ENCODE peak calls at places on chromosomes 2 and 18, in seven cellular contexts. K is cardiac fibroblast, X is upper lobe of right lung, L is mammary epithelial cell, U is glutamatergic neuron, V is spleen, Q is Calu3. R is an unnamed sample.

GRCh38 chr2:189168876-189169499 is 10.6 kb downstream of the COL5A2 start:
- DNase-seq in X (no peak), K (peak), U (no peak), V (no peak), Q (no peak), L (no peak), R (no peak)

GRCh38 chr18:59547691-59548182 is 149.5 kb downstream of the CCBE1 start:
- DNase-seq in K (peak), X (no peak), L (peak), U (no peak), Q (no peak), V (no peak), R (no peak)

GRCh38 chr18:62044490-62045000 is 142.3 kb downstream of the PIGN start:
- DNase-seq in Q (no peak), X (no peak), L (no peak), V (no peak), K (no peak), U (no peak), R (no peak)

GRCh38 chr2:201171259-201171814 is 11.6 kb upstream of the CASP10 start:
- DNase-seq in K (no peak), Q (no peak), L (no peak), U (no peak), V (no peak), X (no peak), R (no peak)

GRCh38 chr2:238097201-238097987 is 2.7 kb upstream of the ESPNL start:
- DNase-seq in U (no peak), Q (no peak), L (no peak), K (no peak), X (peak), V (no peak), R (no peak)

GRCh38 chr18:21513741-21514140 is 86.8 kb downstream of the ESCO1 start:
- DNase-seq in Q (no peak), V (no peak), K (no peak), L (peak), X (no peak), U (no peak), R (no peak)

GRCh38 chr2:231425291-231425810 is 29.8 kb downstream of the B3GNT7 start:
- DNase-seq in Q (no peak), U (no peak), X (no peak), V (peak), K (no peak), L (no peak), R (no peak)

GRCh38 chr2:10721344-10722251 is at the start of gene ATP6V1C2:
- DNase-seq in K (no peak), Q (peak), L (no peak), X (peak), V (peak), U (peak), R (no peak)

GRCh38 chr2:209917154-209917771 is 85.2 kb upstream of the RPE start:
- DNase-seq in L (no peak), Q (no peak), X (no peak), K (no peak), V (no peak), U (no peak), R (no peak)

GRCh38 chr18:77098554-77099174 is 33.9 kb downstream of the MBP start:
- DNase-seq in K (no peak), V (no peak), X (no peak), Q (no peak), L (peak), U (no peak), R (no peak)

GRCh38 chr2:219886615-219887014 is 259.2 kb downstream of the SLC4A3 start:
- DNase-seq in V (no peak), L (peak), X (no peak), Q (no peak), K (no peak), U (no peak), R (no peak)
- TF ChIP-seq CTCF in V (no peak), L (peak), X (no peak), Q (no peak), K (no peak), U (no peak), R (no peak)

GRCh38 chr2:184646593-184646992 is 48.3 kb downstream of the ZNF804A start:
- DNase-seq in K (no peak), V (no peak), Q (no peak), X (no peak), L (no peak), U (no peak), R (no peak)
- TF ChIP-seq CTCF in K (no peak), V (no peak), Q (no peak), X (no peak), L (no peak), U (no peak), R (no peak)

GRCh38 chr18:31206787-31207381 is 44.2 kb upstream of the DSC1 start:
- DNase-seq in K (no peak), X (peak), Q (peak), V (no peak), U (no peak), L (peak), R (no peak)
- TF ChIP-seq CTCF in K (no peak), X (peak), Q (peak), V (no peak), U (no peak), L (peak), R (no peak)

GRCh38 chr2:186903183-186903582 is 54.2 kb upstream of the ZSWIM2 start:
- DNase-seq in V (no peak), Q (no peak), L (no peak), X (no peak), K (peak), U (no peak), R (no peak)
- TF ChIP-seq CTCF in V (no peak), Q (peak), L (peak), X (peak), K (peak), U (no peak), R (peak)

DNA sequence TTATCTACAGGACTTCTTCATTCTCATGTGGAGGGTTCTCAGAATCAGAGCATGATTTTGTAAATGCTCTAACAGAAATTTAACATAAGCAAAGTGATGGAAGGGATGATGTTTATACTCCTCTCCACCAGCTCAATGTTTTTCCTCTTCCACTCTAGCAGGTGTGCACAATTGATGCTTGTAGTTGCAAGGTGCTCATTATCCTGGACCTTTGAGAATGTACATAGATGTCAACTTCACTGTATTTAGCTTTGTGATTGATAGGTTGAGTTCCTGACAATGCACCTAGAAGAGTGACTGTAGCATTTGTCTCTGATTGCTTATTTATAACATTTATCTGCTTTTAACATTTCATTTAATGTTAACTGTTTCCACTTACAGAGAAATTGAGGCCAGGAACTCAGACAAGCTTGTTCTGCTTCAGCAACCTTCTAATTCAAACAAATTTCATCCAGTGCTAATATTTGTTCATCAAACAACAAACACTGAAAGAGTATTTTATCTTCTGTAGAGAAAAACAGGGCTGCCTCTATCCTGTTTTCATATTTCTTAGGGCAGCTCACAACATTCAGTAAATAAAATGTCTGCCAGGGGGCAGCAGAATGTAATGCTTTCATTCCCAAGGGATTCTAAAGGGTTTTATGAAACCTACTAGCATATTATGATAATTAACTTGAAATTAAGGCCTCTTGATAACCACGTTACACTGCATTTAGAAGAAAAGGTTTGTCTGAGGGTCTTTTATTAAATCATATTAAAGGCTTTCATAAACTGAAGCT is 127.9 kb upstream of the NOL4 start:
- DNase-seq in V (no peak), L (no peak), K (peak), Q (no peak), X (no peak), U (no peak), R (no peak)
- TF ChIP-seq CTCF in V (no peak), L (no peak), K (peak), Q (peak), X (peak), U (peak), R (no peak)

DNA sequence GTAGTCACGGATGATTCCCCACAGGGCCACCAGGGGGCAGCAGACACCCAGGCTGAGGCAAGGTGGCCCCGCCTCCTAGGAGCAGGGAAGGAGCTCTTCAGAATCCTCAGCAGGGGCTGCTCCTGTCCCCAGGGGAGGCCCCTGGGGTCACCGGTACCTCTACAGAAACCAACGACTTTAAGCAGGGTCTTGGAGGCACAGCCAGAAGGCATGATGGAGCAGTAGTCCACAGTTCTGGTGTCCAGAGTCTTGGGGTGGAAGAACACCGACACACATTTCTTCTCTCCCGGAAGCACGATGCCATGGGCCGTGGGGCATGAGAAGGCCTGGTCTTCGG is 11.5 kb downstream of the CFAP65 start:
- DNase-seq in Q (peak), K (peak), X (peak), L (peak), U (peak), V (peak), R (no peak)
- TF ChIP-seq CTCF in Q (peak), K (peak), X (peak), L (peak), U (peak), V (peak), R (peak)

R was measured in coronary artery.